ENCODE peak calls at places on chromosomes 4 and X, in six cellular contexts. One of them, this sample, is unnamed.
A peak's percentile ranks its signal among the peaks of the same experiment; 100 is the strongest.

GRCh38 chr4:95761441-95761840 is 78.5 kb upstream of the PDHA2 start:
- DNase-seq in left lung: no peak
- DNase-seq in psoas muscle: no peak
- DNase-seq in cardiac muscle cell: no peak
- DNase-seq in heart left ventricle: no peak
- DNase-seq in HCT116: peak; percentile 1
- DNase-seq in this sample: no peak

GRCh38 chr4:177902386-177902785 is 460.1 kb upstream of the AGA start:
- DNase-seq in left lung: no peak
- DNase-seq in psoas muscle: no peak
- DNase-seq in cardiac muscle cell: no peak
- DNase-seq in heart left ventricle: no peak
- DNase-seq in HCT116: no peak
- DNase-seq in this sample: no peak

GRCh38 chr4:133638702-133639101 is 489.6 kb downstream of the PCDH10 start:
- DNase-seq in left lung: no peak
- DNase-seq in psoas muscle: no peak
- DNase-seq in cardiac muscle cell: no peak
- DNase-seq in heart left ventricle: no peak
- DNase-seq in HCT116: no peak
- DNase-seq in this sample: no peak

GRCh38 chrX:48045410-48046311 is 25.8 kb downstream of the ZNF630 start:
- DNase-seq in left lung: no peak
- DNase-seq in psoas muscle: peak; percentile 27
- DNase-seq in cardiac muscle cell: no peak
- DNase-seq in heart left ventricle: peak; percentile 56
- DNase-seq in HCT116: peak; percentile 44
- DNase-seq in this sample: peak; percentile 82

GRCh38 chrX:129522184-129523059 is 868 bp downstream of the SMARCA1 start:
- DNase-seq in left lung: peak; percentile 66
- DNase-seq in psoas muscle: peak; percentile 41
- DNase-seq in cardiac muscle cell: peak; percentile 82
- DNase-seq in heart left ventricle: peak; percentile 56
- DNase-seq in HCT116: peak; percentile 16
- DNase-seq in this sample: peak; percentile 46

GRCh38 chr4:74537459-74537858 is 92.5 kb downstream of the AREG start:
- DNase-seq in left lung: no peak
- DNase-seq in psoas muscle: no peak
- DNase-seq in cardiac muscle cell: no peak
- DNase-seq in heart left ventricle: no peak
- DNase-seq in HCT116: no peak
- DNase-seq in this sample: no peak

GRCh38 chr4:7649741-7650531 is 215.2 kb upstream of the PSAPL1 start:
- DNase-seq in left lung: no peak
- DNase-seq in psoas muscle: peak; percentile 25
- DNase-seq in cardiac muscle cell: no peak
- DNase-seq in heart left ventricle: no peak
- DNase-seq in HCT116: peak; percentile 7
- DNase-seq in this sample: no peak

GRCh38 chrX:13938053-13938765 is 91.5 kb downstream of the GEMIN8 start:
- DNase-seq in left lung: peak; percentile 79
- DNase-seq in psoas muscle: peak; percentile 21
- DNase-seq in cardiac muscle cell: peak; percentile 64
- DNase-seq in heart left ventricle: peak; percentile 27
- DNase-seq in HCT116: no peak
- DNase-seq in this sample: peak; percentile 25

GRCh38 chr4:78018271-78019049 is 38.7 kb upstream of the FRAS1 start:
- DNase-seq in left lung: no peak
- DNase-seq in psoas muscle: no peak
- DNase-seq in cardiac muscle cell: peak; percentile 27
- DNase-seq in heart left ventricle: no peak
- DNase-seq in HCT116: no peak
- DNase-seq in this sample: no peak

GRCh38 chr4:175935016-175935661 is 123.1 kb upstream of the GPM6A start:
- DNase-seq in left lung: no peak
- DNase-seq in psoas muscle: no peak
- DNase-seq in cardiac muscle cell: no peak
- DNase-seq in heart left ventricle: no peak
- DNase-seq in HCT116: peak; percentile 72
- DNase-seq in this sample: no peak

GRCh38 chr4:74397748-74398426 is 32.9 kb downstream of the EREG start:
- DNase-seq in left lung: no peak
- DNase-seq in psoas muscle: no peak
- DNase-seq in cardiac muscle cell: no peak
- DNase-seq in heart left ventricle: no peak
- DNase-seq in HCT116: no peak
- DNase-seq in this sample: peak; percentile 48

GRCh38 chrX:77440310-77440709 is 6.9 kb upstream of the FGF16 start:
- DNase-seq in left lung: no peak
- DNase-seq in psoas muscle: no peak
- DNase-seq in cardiac muscle cell: no peak
- DNase-seq in heart left ventricle: no peak
- DNase-seq in HCT116: no peak
- DNase-seq in this sample: no peak

GRCh38 chr4:174749091-174749490 is 80.0 kb downstream of the GLRA3 start:
- DNase-seq in left lung: no peak
- DNase-seq in psoas muscle: no peak
- DNase-seq in cardiac muscle cell: no peak
- DNase-seq in heart left ventricle: no peak
- DNase-seq in HCT116: no peak
- DNase-seq in this sample: no peak

GRCh38 chrX:69618803-69619202 is 2.9 kb downstream of the EDA start:
- DNase-seq in left lung: no peak
- DNase-seq in psoas muscle: no peak
- DNase-seq in cardiac muscle cell: peak; percentile 20
- DNase-seq in heart left ventricle: peak; percentile 23
- DNase-seq in HCT116: no peak
- DNase-seq in this sample: no peak

GRCh38 chr4:155999743-156000142 is 46.1 kb upstream of the CTSO start:
- DNase-seq in left lung: no peak
- DNase-seq in psoas muscle: peak; percentile 37
- DNase-seq in cardiac muscle cell: peak; percentile 67
- DNase-seq in heart left ventricle: peak; percentile 47
- DNase-seq in HCT116: peak; percentile 0
- DNase-seq in this sample: peak; percentile 52

GRCh38 chrX:57821703-57822375 is 88.4 kb downstream of the ZXDA start:
- DNase-seq in left lung: no peak
- DNase-seq in psoas muscle: no peak
- DNase-seq in cardiac muscle cell: peak; percentile 59
- DNase-seq in heart left ventricle: no peak
- DNase-seq in HCT116: peak; percentile 48
- DNase-seq in this sample: no peak

GRCh38 chr4:180281726-180282125 is 1961.5 kb upstream of the TENM3 start:
- DNase-seq in left lung: no peak
- DNase-seq in psoas muscle: no peak
- DNase-seq in cardiac muscle cell: no peak
- DNase-seq in heart left ventricle: no peak
- DNase-seq in HCT116: no peak
- DNase-seq in this sample: no peak

GRCh38 chr4:22514001-22514400 is 1.9 kb downstream of the ADGRA3 start:
- DNase-seq in left lung: no peak
- DNase-seq in psoas muscle: no peak
- DNase-seq in cardiac muscle cell: no peak
- DNase-seq in heart left ventricle: no peak
- DNase-seq in HCT116: no peak
- DNase-seq in this sample: no peak

GRCh38 chr4:99754756-99755155 is 61.9 kb upstream of the DAPP1 start:
- DNase-seq in left lung: no peak
- DNase-seq in psoas muscle: no peak
- DNase-seq in cardiac muscle cell: no peak
- DNase-seq in heart left ventricle: no peak
- DNase-seq in HCT116: no peak
- DNase-seq in this sample: no peak

GRCh38 chrX:116862340-116862739 is 399.6 kb upstream of the CT83 start:
- DNase-seq in left lung: no peak
- DNase-seq in psoas muscle: no peak
- DNase-seq in cardiac muscle cell: no peak
- DNase-seq in heart left ventricle: no peak
- DNase-seq in HCT116: no peak
- DNase-seq in this sample: no peak

GRCh38 chrX:65196758-65197371 is 220.6 kb upstream of the ZC4H2 start:
- DNase-seq in left lung: no peak
- DNase-seq in psoas muscle: no peak
- DNase-seq in cardiac muscle cell: peak; percentile 61
- DNase-seq in heart left ventricle: no peak
- DNase-seq in HCT116: no peak
- DNase-seq in this sample: peak; percentile 10

GRCh38 chr4:153705743-153706468 is 21.8 kb downstream of the TLR2 start:
- DNase-seq in left lung: no peak
- DNase-seq in psoas muscle: no peak
- DNase-seq in cardiac muscle cell: no peak
- DNase-seq in heart left ventricle: no peak
- DNase-seq in HCT116: no peak
- DNase-seq in this sample: no peak

GRCh38 chr4:154738426-154738825 is 5.4 kb upstream of the LRAT start:
- DNase-seq in left lung: no peak
- DNase-seq in psoas muscle: no peak
- DNase-seq in cardiac muscle cell: peak; percentile 46
- DNase-seq in heart left ventricle: no peak
- DNase-seq in HCT116: no peak
- DNase-seq in this sample: no peak

GRCh38 chrX:99703467-99703866 is 706.6 kb downstream of the PCDH19 start:
- DNase-seq in left lung: no peak
- DNase-seq in psoas muscle: no peak
- DNase-seq in cardiac muscle cell: peak; percentile 6
- DNase-seq in heart left ventricle: no peak
- DNase-seq in HCT116: no peak
- DNase-seq in this sample: no peak

GRCh38 chr4:27009539-27009938 is 148.9 kb downstream of the STIM2 start:
- DNase-seq in left lung: no peak
- DNase-seq in psoas muscle: no peak
- DNase-seq in cardiac muscle cell: peak; percentile 7
- DNase-seq in heart left ventricle: no peak
- DNase-seq in HCT116: no peak
- DNase-seq in this sample: no peak

GRCh38 chr4:10898072-10898471 is 213.5 kb upstream of the CLNK start:
- DNase-seq in left lung: no peak
- DNase-seq in psoas muscle: no peak
- DNase-seq in cardiac muscle cell: no peak
- DNase-seq in heart left ventricle: no peak
- DNase-seq in HCT116: no peak
- DNase-seq in this sample: no peak

GRCh38 chrX:127038065-127038464 is 218.5 kb downstream of the PRR32 start:
- DNase-seq in left lung: no peak
- DNase-seq in psoas muscle: no peak
- DNase-seq in cardiac muscle cell: peak; percentile 16
- DNase-seq in heart left ventricle: no peak
- DNase-seq in HCT116: no peak
- DNase-seq in this sample: no peak

GRCh38 chr4:88802138-88802537 is 104.5 kb upstream of the NAP1L5 start:
- DNase-seq in left lung: no peak
- DNase-seq in psoas muscle: no peak
- DNase-seq in cardiac muscle cell: no peak
- DNase-seq in heart left ventricle: no peak
- DNase-seq in HCT116: no peak
- DNase-seq in this sample: no peak

GRCh38 chr4:10347281-10347795 is 109.9 kb downstream of the ZNF518B start:
- DNase-seq in left lung: no peak
- DNase-seq in psoas muscle: no peak
- DNase-seq in cardiac muscle cell: no peak
- DNase-seq in heart left ventricle: no peak
- DNase-seq in HCT116: no peak
- DNase-seq in this sample: no peak

GRCh38 chr4:145882594-145882993 is 56.0 kb downstream of the ZNF827 start:
- DNase-seq in left lung: no peak
- DNase-seq in psoas muscle: no peak
- DNase-seq in cardiac muscle cell: no peak
- DNase-seq in heart left ventricle: no peak
- DNase-seq in HCT116: no peak
- DNase-seq in this sample: no peak
- H3K27ac ChIP-seq in left lung: no peak overlapping the region
- H3K27ac ChIP-seq in psoas muscle: peak overlapping the region; percentile 47
- H3K27ac ChIP-seq in cardiac muscle cell: peak overlapping the region; percentile 48
- H3K27ac ChIP-seq in heart left ventricle: no peak overlapping the region
- H3K27ac ChIP-seq in HCT116: no peak overlapping the region
- H3K27ac ChIP-seq in this sample: no peak overlapping the region

DNA sequence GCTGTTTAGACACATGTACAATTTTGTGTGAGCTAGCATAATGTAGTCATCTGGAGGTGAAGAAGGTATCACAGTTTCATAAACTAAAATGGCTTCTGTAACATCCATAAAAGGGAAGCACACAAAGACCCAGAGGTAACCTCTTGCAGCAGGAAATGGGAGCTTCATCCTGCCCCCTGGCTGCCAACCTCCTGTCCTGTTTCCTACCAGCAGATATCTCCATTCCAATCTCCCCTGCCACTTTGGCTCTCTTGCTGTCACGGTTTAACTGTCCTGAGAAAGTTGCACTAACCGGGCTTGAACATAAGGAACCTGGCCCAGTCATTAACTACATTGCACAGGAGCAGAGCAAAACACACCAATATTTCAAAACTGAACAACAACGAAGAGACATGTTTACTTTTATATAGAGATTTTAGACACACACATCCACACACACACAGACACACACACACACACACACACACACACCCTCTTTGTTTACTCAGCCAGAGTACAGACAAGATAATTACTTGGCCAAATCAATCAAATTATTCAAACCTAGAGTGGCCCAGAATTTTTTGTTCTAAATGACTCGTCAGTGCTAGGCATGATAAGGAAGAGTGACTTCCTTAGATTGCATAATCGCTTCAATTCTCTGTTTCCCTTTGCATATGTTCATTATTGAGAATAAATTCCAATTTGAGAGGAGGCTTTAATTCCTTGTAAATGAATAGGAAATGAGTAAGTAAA is 24.2 kb downstream of the MID2 start:
- DNase-seq in left lung: no peak
- DNase-seq in psoas muscle: no peak
- DNase-seq in cardiac muscle cell: no peak
- DNase-seq in heart left ventricle: no peak
- DNase-seq in HCT116: no peak
- DNase-seq in this sample: no peak
- H3K27me3 ChIP-seq in left lung: no peaks in the 10 kb centered on the region
- H3K27me3 ChIP-seq in psoas muscle: no peaks in the 10 kb centered on the region
- H3K27me3 ChIP-seq in cardiac muscle cell: no peaks in the 10 kb centered on the region
- H3K27me3 ChIP-seq in heart left ventricle: no peaks in the 10 kb centered on the region
- H3K27me3 ChIP-seq in HCT116: no peaks in the 10 kb centered on the region
- H3K27me3 ChIP-seq in this sample: no peaks in the 10 kb centered on the region

DNA sequence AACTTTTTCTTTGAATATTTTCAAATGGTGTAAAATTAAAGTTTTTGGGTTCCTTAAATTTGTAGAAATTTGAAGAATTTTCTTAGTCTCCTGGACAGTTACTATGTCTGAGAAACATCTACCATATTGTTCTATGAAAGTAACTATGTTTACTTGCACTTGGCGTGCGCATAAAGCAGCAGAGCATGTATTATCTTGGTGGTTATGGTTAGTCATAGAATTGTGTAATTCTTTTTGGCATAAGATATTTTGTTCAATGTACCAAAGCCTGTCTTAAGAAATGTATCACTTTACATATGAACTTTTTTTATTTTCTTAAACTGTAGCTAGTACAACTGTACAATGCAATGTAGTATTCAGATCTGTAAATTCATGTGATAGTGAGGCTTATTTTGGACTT is 49.2 kb downstream of the CDS1 start:
- DNase-seq in left lung: no peak
- DNase-seq in psoas muscle: no peak
- DNase-seq in cardiac muscle cell: no peak
- DNase-seq in heart left ventricle: no peak
- DNase-seq in HCT116: no peak
- DNase-seq in this sample: no peak
- H3K27ac ChIP-seq in left lung: peak overlapping the region; percentile 49
- H3K27ac ChIP-seq in psoas muscle: no peak overlapping the region
- H3K27ac ChIP-seq in cardiac muscle cell: no peak overlapping the region
- H3K27ac ChIP-seq in heart left ventricle: no peak overlapping the region
- H3K27ac ChIP-seq in HCT116: no peak overlapping the region
- H3K27ac ChIP-seq in this sample: no peak overlapping the region

GRCh38 chr4:13534344-13535063 is 9.8 kb downstream of the NKX3-2 start:
- DNase-seq in left lung: peak; percentile 65
- DNase-seq in psoas muscle: no peak
- DNase-seq in cardiac muscle cell: no peak
- DNase-seq in heart left ventricle: no peak
- DNase-seq in HCT116: no peak
- DNase-seq in this sample: no peak
- H3K27me3 ChIP-seq in left lung: peaks cover 100% of the 10 kb centered on the region
- H3K27me3 ChIP-seq in psoas muscle: peaks cover 3% of the 10 kb centered on the region
- H3K27me3 ChIP-seq in cardiac muscle cell: peaks cover 100% of the 10 kb centered on the region
- H3K27me3 ChIP-seq in heart left ventricle: peaks cover 99% of the 10 kb centered on the region
- H3K27me3 ChIP-seq in HCT116: no peaks in the 10 kb centered on the region
- H3K27me3 ChIP-seq in this sample: no peaks in the 10 kb centered on the region